ENCODE peak calls at places on chromosomes 6 and 20, in seven cellular contexts. S, I, J, G, Z, B and W are unnamed samples.

GRCh38 chr6:160036331-160036695 is 67.4 kb downstream of the IGF2R start:
- DNase-seq in G (no peak), J (peak; percentile 21), Z (no peak), I (no peak), B (no peak), S (no peak), W (peak; percentile 67)

GRCh38 chr6:154222716-154223115 is 133.9 kb downstream of the IPCEF1 start:
- DNase-seq in S (no peak), J (peak; percentile 23), G (no peak), Z (no peak), I (no peak), B (no peak), W (no peak)

GRCh38 chr6:139538366-139538765 is 163.9 kb upstream of the CITED2 start:
- DNase-seq in Z (no peak), J (no peak), B (no peak), G (no peak), S (no peak), I (no peak), W (no peak)

GRCh38 chr20:2703716-2704475 is 11.3 kb downstream of the EBF4 start:
- DNase-seq in S (no peak), J (no peak), G (no peak), I (no peak), B (no peak), Z (no peak), W (no peak)

GRCh38 chr20:17648306-17648646 is 33.8 kb downstream of the RRBP1 start:
- DNase-seq in I (no peak), G (no peak), B (no peak), J (no peak), Z (no peak), S (no peak), W (peak; percentile 75)

GRCh38 chr6:786946-787763 is 94.2 kb upstream of the EXOC2 start:
- DNase-seq in G (no peak), S (no peak), Z (no peak), J (peak; percentile 69), B (no peak), I (no peak), W (no peak)

GRCh38 chr6:26089272-26089671 is 2.0 kb downstream of the HFE start:
- DNase-seq in Z (no peak), I (no peak), B (peak; percentile 49), S (no peak), J (no peak), G (no peak), W (no peak)

GRCh38 chr6:79307321-79308036 is 73.0 kb upstream of the HMGN3 start:
- DNase-seq in I (no peak), B (no peak), Z (no peak), G (peak; percentile 95), S (no peak), J (no peak), W (no peak)

GRCh38 chr20:815914-816606 is 17.5 kb upstream of the FAM110A start:
- DNase-seq in S (peak; percentile 40), J (peak; percentile 90), Z (peak; percentile 40), I (peak; percentile 46), B (peak; percentile 51), G (peak; percentile 23), W (peak; percentile 54)

GRCh38 chr6:6569043-6569442 is 19.5 kb upstream of the LY86 start:
- DNase-seq in G (no peak), Z (no peak), I (no peak), J (no peak), S (no peak), B (no peak), W (no peak)

GRCh38 chr20:49858076-49858565 is 45.5 kb downstream of the SLC9A8 start:
- DNase-seq in J (no peak), G (no peak), I (no peak), B (no peak), S (no peak), Z (no peak), W (no peak)

GRCh38 chr6:11656486-11656885 is 118.9 kb downstream of the TMEM170B start:
- DNase-seq in B (no peak), S (no peak), I (no peak), J (peak; percentile 52), Z (no peak), G (no peak), W (no peak)

GRCh38 chr6:110039996-110040383 is 61.9 kb downstream of the GPR6 start:
- DNase-seq in I (no peak), Z (no peak), B (no peak), S (no peak), G (peak; percentile 15), J (peak; percentile 83), W (no peak)

GRCh38 chr20:13102689-13103088 is 93.9 kb downstream of the SPTLC3 start:
- DNase-seq in G (no peak), I (no peak), S (no peak), B (no peak), J (no peak), Z (no peak), W (no peak)

GRCh38 chr20:11266571-11266970 is 592.8 kb upstream of the JAG1 start:
- DNase-seq in I (no peak), Z (no peak), S (no peak), B (no peak), J (no peak), G (peak; percentile 27), W (no peak)

GRCh38 chr20:49447946-49448809 is 34.3 kb downstream of the KCNB1 start:
- DNase-seq in S (peak; percentile 67), G (no peak), B (peak; percentile 50), J (peak; percentile 74), Z (no peak), I (peak; percentile 36), W (peak; percentile 81)

GRCh38 chr6:1576711-1577110 is 33.0 kb upstream of the FOXC1 start:
- DNase-seq in S (no peak), B (no peak), J (no peak), Z (no peak), I (no peak), G (no peak), W (no peak)

GRCh38 chr6:77633993-77634392 is 18.8 kb upstream of the MEI4 start:
- DNase-seq in B (no peak), S (no peak), J (no peak), G (no peak), I (no peak), Z (no peak), W (no peak)

GRCh38 chr6:52399511-52400315 is 20.4 kb upstream of the EFHC1 start:
- DNase-seq in J (peak; percentile 78), Z (no peak), G (peak; percentile 60), I (no peak), S (no peak), B (no peak), W (no peak)

GRCh38 chr6:163416640-163417253 is 2.2 kb downstream of the QKI start:
- DNase-seq in G (peak; percentile 79), J (peak; percentile 66), Z (no peak), B (no peak), S (peak; percentile 55), I (no peak), W (no peak)

GRCh38 chr6:37485259-37485658 is 14.4 kb downstream of the CCDC167 start:
- DNase-seq in S (no peak), G (no peak), B (no peak), Z (no peak), J (peak; percentile 75), I (no peak), W (no peak)

GRCh38 chr20:8740265-8740664 is 328.6 kb upstream of the PLCB4 start:
- DNase-seq in Z (no peak), G (no peak), S (no peak), J (no peak), B (no peak), I (no peak), W (no peak)

GRCh38 chr6:38509713-38510112 is 130.0 kb downstream of the BTBD9 start:
- DNase-seq in J (no peak), Z (no peak), B (no peak), G (peak; percentile 55), I (no peak), S (no peak), W (no peak)

GRCh38 chr20:34058831-34059230 is 53.2 kb downstream of the EIF2S2 start:
- DNase-seq in G (no peak), Z (no peak), I (no peak), B (no peak), J (no peak), S (no peak), W (no peak)

GRCh38 chr6:125519367-125519766 is 217.6 kb upstream of the HDDC2 start:
- DNase-seq in G (no peak), S (no peak), Z (no peak), I (no peak), J (no peak), B (no peak), W (no peak)

GRCh38 chr20:49119972-49120371 is 68.2 kb downstream of the STAU1 start:
- DNase-seq in G (no peak), J (no peak), Z (no peak), S (no peak), B (no peak), I (no peak), W (no peak)

GRCh38 chr6:146420255-146420654 is 123.4 kb upstream of the RAB32 start:
- DNase-seq in B (no peak), G (no peak), S (no peak), J (no peak), Z (no peak), I (no peak), W (no peak)

GRCh38 chr6:56541736-56542366 is 100.8 kb downstream of the DST start:
- DNase-seq in G (no peak), B (no peak), S (no peak), J (no peak), Z (no peak), I (no peak), W (no peak)
- H3K4me3 ChIP-seq in G (peak overlapping the region; percentile 55), B (peak overlapping the region; percentile 71), S (peak overlapping the region; percentile 71), J (peak overlapping the region; percentile 83), Z (peak overlapping the region; percentile 71), I (peak overlapping the region; percentile 72), W (peak overlapping the region; percentile 62)

DNA sequence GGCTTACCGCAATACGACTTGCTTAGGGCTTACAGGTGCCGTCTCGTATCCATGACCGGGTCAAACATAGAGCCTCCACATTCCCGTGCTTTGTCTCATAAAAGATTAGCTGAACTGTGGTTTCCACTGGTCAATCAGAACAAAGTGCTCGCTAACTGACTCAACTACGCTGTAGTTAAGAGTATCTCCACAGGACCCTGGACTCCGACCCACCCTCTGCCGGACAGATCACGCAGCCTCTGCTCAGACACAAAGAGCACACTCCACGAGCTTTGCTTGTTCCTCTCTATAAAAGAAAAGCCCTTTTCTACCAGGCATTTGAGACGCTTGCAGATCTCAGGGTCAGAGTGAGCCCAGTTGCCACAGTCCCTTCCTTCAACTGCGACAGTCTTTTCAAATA is 298.8 kb upstream of the CDH4 start:
- DNase-seq in B (no peak), J (no peak), S (no peak), Z (no peak), G (no peak), I (no peak), W (no peak)
- H3K9me3 ChIP-seq in B (no peaks in the 10 kb centered on the region), J (no peaks in the 10 kb centered on the region), S (no peaks in the 10 kb centered on the region), Z (no peaks in the 10 kb centered on the region), G (peaks cover 3% of the 10 kb centered on the region), I (no peaks in the 10 kb centered on the region), W (no peaks in the 10 kb centered on the region)

GRCh38 chr6:111761783-111762312 is 111.4 kb downstream of the FYN start:
- DNase-seq in S (no peak), B (no peak), G (no peak), I (no peak), J (no peak), Z (no peak), W (no peak)
- H3K27ac ChIP-seq in S (no peak overlapping the region), B (peak overlapping the region; percentile 80), G (no peak overlapping the region), I (peak overlapping the region; percentile 81), J (no peak overlapping the region), Z (peak overlapping the region; percentile 67), W (no peak overlapping the region)

DNA sequence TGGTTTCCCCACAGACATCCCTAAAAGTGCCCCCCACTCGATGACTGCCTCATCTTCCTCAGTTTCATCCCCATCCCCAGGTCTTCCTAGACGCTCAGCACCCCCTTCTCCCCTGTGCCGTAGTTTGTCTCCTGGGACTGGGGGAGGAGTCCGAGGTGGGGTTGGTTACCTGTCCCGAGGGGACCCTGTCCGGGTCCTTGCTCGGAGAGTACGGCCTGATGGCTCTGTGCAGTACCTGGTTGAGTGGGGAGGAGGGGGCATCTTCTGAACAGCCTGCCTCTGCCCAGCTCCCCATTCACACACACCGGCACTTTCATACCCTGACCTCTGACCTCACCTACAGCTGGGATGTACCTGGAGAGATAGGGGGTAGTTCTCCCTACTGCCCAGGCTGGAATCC is 2.1 kb downstream of the CUTA start:
- DNase-seq in I (no peak), S (no peak), J (no peak), B (no peak), G (no peak), Z (no peak), W (no peak)
- H3K4me3 ChIP-seq in I (no peak overlapping the region), S (no peak overlapping the region), J (peak overlapping the region; percentile 97), B (no peak overlapping the region), G (no peak overlapping the region), Z (no peak overlapping the region), W (no peak overlapping the region)